ENCODE peak calls at places on chromosomes 7 and 10, in ten cellular contexts. R, E, V, Q, M, B, U, C, A and L are unnamed samples.

GRCh38 chr10:34666008-34666700 is 148.9 kb downstream of the PARD3 start:
- DNase-seq in R (no peak), E (no peak), V (no peak), Q (peak; percentile 93), M (no peak), B (peak; percentile 77), U (peak; percentile 96), C (peak; percentile 94), A (peak; percentile 94), L (peak; percentile 68)

GRCh38 chr7:86932038-86932512 is 127.4 kb downstream of the ELAPOR2 start:
- DNase-seq in R (no peak), E (no peak), V (no peak), Q (peak; percentile 5), M (no peak), B (no peak), U (peak; percentile 96), C (peak; percentile 60), A (no peak), L (no peak)

GRCh38 chr10:5343561-5343960 is 21.2 kb upstream of the UCN3 start:
- DNase-seq in R (no peak), E (no peak), V (no peak), Q (peak; percentile 45), M (no peak), B (no peak), U (peak; percentile 9), C (no peak), A (no peak), L (no peak)

GRCh38 chr10:14063531-14064317 is 267.0 kb downstream of the FRMD4A start:
- DNase-seq in R (no peak), E (no peak), V (no peak), Q (no peak), M (no peak), B (no peak), U (peak; percentile 72), C (peak; percentile 87), A (peak; percentile 48), L (no peak)

GRCh38 chr7:91945476-91945875 is 4.8 kb downstream of the AKAP9 start:
- DNase-seq in R (no peak), E (no peak), V (no peak), Q (peak; percentile 74), M (no peak), B (no peak), U (peak; percentile 88), C (peak; percentile 75), A (peak; percentile 36), L (no peak)

GRCh38 chr10:112794201-112794600 is 155.8 kb upstream of the TCF7L2 start:
- DNase-seq in R (no peak), E (no peak), V (no peak), Q (no peak), M (no peak), B (no peak), U (no peak), C (no peak), A (no peak), L (no peak)

GRCh38 chr7:154795437-154795836 is 207.5 kb downstream of the PAXIP1 start:
- DNase-seq in R (no peak), E (no peak), V (no peak), Q (no peak), M (no peak), B (no peak), U (no peak), C (no peak), A (no peak), L (no peak)

GRCh38 chr10:87863102-87863943 is at the start of the genes KLLN and PTEN:
- DNase-seq in R (peak; percentile 64), E (peak; percentile 87), V (peak; percentile 96), Q (peak; percentile 95), M (peak; percentile 93), B (peak; percentile 72), U (peak; percentile 94), C (peak; percentile 91), A (peak; percentile 92), L (peak; percentile 90)

GRCh38 chr10:36446873-36447272 is 678.5 kb upstream of the ANKRD30A start:
- DNase-seq in R (no peak), E (no peak), V (no peak), Q (no peak), M (peak; percentile 79), B (no peak), U (no peak), C (no peak), A (no peak), L (no peak)

GRCh38 chr10:88964360-88964759 is 11.8 kb upstream of the ACTA2 start:
- DNase-seq in R (no peak), E (no peak), V (no peak), Q (no peak), M (no peak), B (no peak), U (no peak), C (no peak), A (no peak), L (no peak)

GRCh38 chr7:137999496-138000080 is 2.3 kb downstream of the CREB3L2 start:
- DNase-seq in R (no peak), E (no peak), V (no peak), Q (no peak), M (no peak), B (no peak), U (no peak), C (no peak), A (no peak), L (no peak)
- H3K27ac ChIP-seq in R (peak overlapping the region; percentile 99), E (no peak overlapping the region), V (peak overlapping the region; percentile 77), Q (peak overlapping the region; percentile 86), M (peak overlapping the region; percentile 95), B (no peak overlapping the region), U (peak overlapping the region; percentile 96), C (peak overlapping the region; percentile 91), A (peak overlapping the region; percentile 46), L (peak overlapping the region; percentile 31)

DNA sequence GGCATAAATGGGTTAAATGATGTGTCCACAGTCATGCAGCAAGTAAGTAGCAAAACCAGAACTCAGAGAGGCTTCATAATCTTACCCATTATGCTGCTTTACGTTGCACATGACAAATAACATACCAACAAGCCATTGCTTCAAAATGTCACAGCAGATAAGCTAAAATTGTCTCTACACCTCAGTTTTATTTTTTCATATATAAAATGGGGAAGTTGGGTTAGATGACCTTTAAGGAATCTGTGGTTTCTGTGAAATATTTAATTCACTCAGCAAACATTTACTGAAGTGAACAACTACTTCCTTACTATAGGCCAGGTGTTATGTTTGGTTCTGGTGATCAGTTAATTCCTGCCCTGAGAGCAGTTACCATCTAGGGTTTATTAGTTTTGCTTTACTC is 2.3 kb upstream of the ASCC1 start:
- DNase-seq in R (no peak), E (no peak), V (no peak), Q (no peak), M (no peak), B (no peak), U (no peak), C (no peak), A (no peak), L (no peak)
- H3K4me1 ChIP-seq in R (peaks cover 46% of the 10 kb centered on the region), E (peaks cover 56% of the 10 kb centered on the region), V (peaks cover 44% of the 10 kb centered on the region), Q (peaks cover 43% of the 10 kb centered on the region), M (peaks cover 82% of the 10 kb centered on the region), B (peaks cover 16% of the 10 kb centered on the region), U (peaks cover 16% of the 10 kb centered on the region), C (peaks cover 4% of the 10 kb centered on the region), A (peaks cover 5% of the 10 kb centered on the region), L (peaks cover 12% of the 10 kb centered on the region)

GRCh38 chr10:29469481-29470354 is 165.1 kb downstream of the SVIL start:
- DNase-seq in R (no peak), E (no peak), V (no peak), Q (no peak), M (no peak), B (no peak), U (no peak), C (no peak), A (no peak), L (no peak)

GRCh38 chr10:29471483-29471859 is 163.3 kb downstream of the SVIL start:
- DNase-seq in R (no peak), E (no peak), V (no peak), Q (no peak), M (no peak), B (no peak), U (peak; percentile 90), C (peak; percentile 90), A (no peak), L (no peak)

GRCh38 chr10:29470843-29471482 is 163.8 kb downstream of the SVIL start:
- DNase-seq in R (no peak), E (no peak), V (no peak), Q (no peak), M (no peak), B (no peak), U (no peak), C (no peak), A (no peak), L (no peak)

GRCh38 chr10:29472268-29473086 is 162.3 kb downstream of the SVIL start:
- DNase-seq in R (no peak), E (no peak), V (no peak), Q (no peak), M (no peak), B (no peak), U (no peak), C (no peak), A (no peak), L (no peak)

DNA sequence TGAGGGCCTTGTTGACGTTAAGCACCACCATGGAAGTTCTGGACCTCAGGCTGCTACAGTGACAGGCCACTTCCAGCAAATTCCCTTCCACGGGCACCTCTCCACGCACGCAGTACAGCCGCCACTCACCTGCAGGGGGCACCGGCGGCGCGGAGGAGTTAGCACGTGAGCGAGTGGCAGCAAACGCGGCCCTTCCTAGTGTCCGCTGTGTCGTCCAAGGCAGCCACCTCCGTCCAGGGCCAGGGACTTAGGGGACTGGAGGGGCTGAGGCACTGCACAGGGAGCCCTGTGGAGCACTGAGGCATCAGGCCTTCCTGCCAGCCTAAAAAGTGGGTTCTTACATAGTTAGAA is 164.4 kb downstream of the SVIL start:
- DNase-seq in R (no peak), E (no peak), V (no peak), Q (peak; percentile 39), M (peak; percentile 35), B (no peak), U (no peak), C (no peak), A (peak; percentile 20), L (peak; percentile 39)
- H3K27ac ChIP-seq in R (peak overlapping the region; percentile 46), E (no peak overlapping the region), V (no peak overlapping the region), Q (no peak overlapping the region), M (peak overlapping the region; percentile 59), B (no peak overlapping the region), U (no peak overlapping the region), C (no peak overlapping the region), A (no peak overlapping the region), L (peak overlapping the region; percentile 59)

GRCh38 chr7:69826283-69826682 is 228.0 kb downstream of the AUTS2 start:
- DNase-seq in R (no peak), E (no peak), V (no peak), Q (no peak), M (no peak), B (no peak), U (no peak), C (no peak), A (no peak), L (no peak)

GRCh38 chr7:69820479-69821192 is 222.4 kb downstream of the AUTS2 start:
- DNase-seq in R (no peak), E (no peak), V (no peak), Q (no peak), M (no peak), B (no peak), U (no peak), C (no peak), A (no peak), L (no peak)

GRCh38 chr7:69825031-69825681 is 226.9 kb downstream of the AUTS2 start:
- DNase-seq in R (no peak), E (no peak), V (no peak), Q (no peak), M (no peak), B (no peak), U (no peak), C (no peak), A (no peak), L (no peak)

GRCh38 chr7:69819306-69819705 is 221.0 kb downstream of the AUTS2 start:
- DNase-seq in R (no peak), E (no peak), V (no peak), Q (no peak), M (no peak), B (no peak), U (no peak), C (no peak), A (no peak), L (no peak)

GRCh38 chr7:69823151-69823744 is 225.0 kb downstream of the AUTS2 start:
- DNase-seq in R (no peak), E (no peak), V (no peak), Q (no peak), M (no peak), B (no peak), U (no peak), C (no peak), A (no peak), L (no peak)
- H3K4me1 ChIP-seq in R (no peaks in the 10 kb centered on the region), E (no peaks in the 10 kb centered on the region), V (peaks cover 24% of the 10 kb centered on the region), Q (peaks cover 5% of the 10 kb centered on the region), M (peaks cover 33% of the 10 kb centered on the region), B (no peaks in the 10 kb centered on the region), U (no peaks in the 10 kb centered on the region), C (no peaks in the 10 kb centered on the region), A (no peaks in the 10 kb centered on the region), L (peaks cover 13% of the 10 kb centered on the region)